ENCODE peak calls at places on chromosomes 5 and 9, in four cellular contexts. K is adrenal gland, C is H54, N is ovary. J is an unnamed sample.

GRCh38 chr9:34405719-34406118 is 29.0 kb upstream of the MYORG start:
- DNase-seq in K (no peak), N (no peak), C (peak; percentile 66), J (no peak)

GRCh38 chr5:63570752-63571151 is 391.5 kb downstream of the HTR1A start:
- DNase-seq in N (no peak), K (no peak), C (no peak), J (no peak)

GRCh38 chr5:42767491-42768105 is 11.0 kb downstream of the CCDC152 start:
- DNase-seq in K (no peak), C (no peak), N (no peak), J (no peak)

GRCh38 chr5:22938373-22938772 is 85.2 kb upstream of the CDH12 start:
- DNase-seq in N (no peak), C (no peak), K (no peak), J (no peak)

GRCh38 chr5:102483736-102484135 is 15.1 kb downstream of the SLCO6A1 start:
- DNase-seq in N (no peak), C (no peak), K (no peak), J (no peak)

GRCh38 chr9:117704597-117704996 is 394 bp downstream of the TLR4 start:
- DNase-seq in K (no peak), C (no peak), N (no peak), J (no peak)

GRCh38 chr9:101466863-101467262 is 31.3 kb upstream of the ALDOB start:
- DNase-seq in K (no peak), C (no peak), N (no peak), J (no peak)

GRCh38 chr5:30572279-30572678 is 621.2 kb upstream of the CDH6 start:
- DNase-seq in K (no peak), C (no peak), N (no peak), J (peak; percentile 13)

GRCh38 chr9:120043448-120043847 is 536.5 kb downstream of the CDK5RAP2 start:
- DNase-seq in C (no peak), N (no peak), K (no peak), J (no peak)

GRCh38 chr5:145118109-145118508 is 717.0 kb downstream of the PRELID2 start:
- DNase-seq in K (no peak), N (no peak), C (no peak), J (no peak)

GRCh38 chr9:98043921-98044320 is 12.6 kb upstream of the NANS start:
- DNase-seq in N (no peak), C (no peak), K (no peak), J (no peak)

GRCh38 chr9:124621371-124622328 is 114.5 kb upstream of the NR5A1 start:
- DNase-seq in N (no peak), C (no peak), K (no peak), J (no peak)

GRCh38 chr9:90641868-90642558 is 611 bp downstream of the DIRAS2 start:
- DNase-seq in K (no peak), N (no peak), C (no peak), J (no peak)

GRCh38 chr5:95718738-95719137 is 12.4 kb upstream of the RHOBTB3 start:
- DNase-seq in K (no peak), C (no peak), N (no peak), J (no peak)

GRCh38 chr5:59066367-59067163 is 483.7 kb downstream of the RAB3C start:
- DNase-seq in N (no peak), K (no peak), C (no peak), J (no peak)

GRCh38 chr5:171692106-171692505 is 93.5 kb upstream of the SMIM23 start:
- DNase-seq in C (no peak), K (no peak), N (no peak), J (no peak)

GRCh38 chr5:39423331-39423751 is 1.4 kb downstream of the DAB2 start:
- DNase-seq in C (no peak), K (peak; percentile 67), N (no peak), J (no peak)

GRCh38 chr9:26687421-26687820 is 205.2 kb downstream of the CAAP1 start:
- DNase-seq in C (no peak), N (no peak), K (no peak), J (no peak)

GRCh38 chr9:21252727-21253547 is 13.1 kb upstream of the IFNA14 start:
- DNase-seq in K (peak; percentile 12), C (peak; percentile 14), N (no peak), J (no peak)

GRCh38 chr9:127154390-127155191 is 32.2 kb upstream of the ANGPTL2 start:
- DNase-seq in K (peak; percentile 72), N (peak; percentile 56), C (no peak), J (peak; percentile 68)

GRCh38 chr5:3297852-3298251 is 297.8 kb upstream of the IRX1 start:
- DNase-seq in C (no peak), K (no peak), N (no peak), J (no peak)

GRCh38 chr5:109743770-109744212 is 54.1 kb downstream of the MAN2A1 start:
- DNase-seq in K (peak; percentile 54), C (peak; percentile 19), N (no peak), J (no peak)

GRCh38 chr5:1851290-1851934 is 31.3 kb downstream of the IRX4 start:
- DNase-seq in C (no peak), K (no peak), N (no peak), J (no peak)

GRCh38 chr9:15936316-15936869 is 383.6 kb downstream of the CCDC171 start:
- DNase-seq in C (no peak), N (no peak), K (no peak), J (no peak)

GRCh38 chr5:61578858-61579503 is 246.9 kb downstream of the ZSWIM6 start:
- DNase-seq in C (no peak), N (no peak), K (no peak), J (no peak)

GRCh38 chr5:5061836-5062235 is 78.3 kb upstream of the ADAMTS16 start:
- DNase-seq in N (no peak), K (no peak), C (no peak), J (no peak)

GRCh38 chr9:79302002-79302401 is 269.8 kb upstream of the TLE4 start:
- DNase-seq in K (no peak), N (no peak), C (no peak), J (no peak)

GRCh38 chr5:126948011-126948355 is 82.4 kb downstream of the MARCHF3 start:
- DNase-seq in C (no peak), K (no peak), N (no peak), J (no peak)

GRCh38 chr9:138021251-138022056 is 143.9 kb downstream of the CACNA1B start:
- DNase-seq in K (no peak), N (no peak), C (no peak), J (no peak)

GRCh38 chr5:38284378-38284777 is 26.0 kb downstream of the EGFLAM start:
- DNase-seq in K (no peak), N (no peak), C (no peak), J (no peak)

GRCh38 chr9:33123632-33124031 is 43.5 kb downstream of the B4GALT1 start:
- DNase-seq in K (no peak), N (no peak), C (no peak), J (no peak)

GRCh38 chr9:127873886-127874285 is 3.6 kb downstream of the AK1 start:
- DNase-seq in C (peak; percentile 93), N (peak; percentile 89), K (peak; percentile 87), J (peak; percentile 78)

GRCh38 chr9:93096131-93096802 is at the start of gene CARD19:
- DNase-seq in C (peak; percentile 27), N (no peak), K (peak; percentile 72), J (peak; percentile 64)

GRCh38 chr9:132595319-132595718 is 12.9 kb downstream of the BARHL1 start:
- DNase-seq in K (no peak), N (no peak), C (no peak), J (no peak)

GRCh38 chr5:145044970-145045369 is 790.2 kb downstream of the PRELID2 start:
- DNase-seq in K (no peak), N (no peak), C (no peak), J (no peak)

GRCh38 chr5:139772927-139773690 is 22.5 kb upstream of the PSD2 start:
- DNase-seq in C (no peak), N (no peak), K (no peak), J (no peak)

GRCh38 chr9:134039386-134040175 is 14.3 kb downstream of the BRD3OS start:
- DNase-seq in K (no peak), N (no peak), C (no peak), J (no peak)

DNA sequence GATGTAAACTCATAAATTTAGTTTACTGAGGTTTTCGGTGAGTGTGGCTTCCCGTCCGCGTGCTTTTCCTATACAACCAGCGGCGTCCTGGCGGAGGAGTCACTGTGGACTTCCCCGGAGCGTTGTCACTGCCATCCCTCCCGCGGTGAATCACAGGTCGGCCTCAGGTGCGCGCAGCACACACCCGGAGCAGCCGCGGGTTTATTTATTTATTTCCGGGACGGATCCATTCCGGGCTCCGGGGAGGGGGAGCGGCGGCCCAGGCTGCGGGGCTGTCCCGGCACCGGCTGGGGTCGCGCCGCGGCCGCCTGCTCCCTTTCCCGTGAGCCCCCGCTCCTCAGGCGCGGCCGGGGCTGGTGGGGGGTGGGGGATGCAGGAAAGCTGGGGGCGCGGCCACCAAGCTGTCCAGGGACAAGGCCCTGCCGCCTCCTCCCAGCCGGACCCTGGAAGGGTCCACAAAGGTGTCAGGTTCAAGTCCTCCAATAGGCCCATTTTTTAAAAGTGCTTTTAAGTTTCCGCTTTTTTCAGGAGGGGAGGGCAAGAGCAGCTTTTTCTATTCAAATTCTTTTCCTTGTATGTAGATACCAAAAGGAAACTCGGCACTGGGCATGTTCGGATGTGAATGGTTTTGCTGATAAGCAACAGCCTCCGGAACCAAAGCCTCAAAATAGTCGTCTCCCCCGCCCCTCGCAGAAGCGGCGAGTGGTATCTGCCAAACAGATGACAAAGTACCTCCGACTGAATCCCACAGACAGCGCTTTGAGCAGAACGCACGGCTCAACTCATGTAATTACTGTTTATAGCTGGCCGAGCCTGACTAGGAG is 192.5 kb downstream of the CD180 start:
- DNase-seq in N (peak; percentile 82), C (peak; percentile 37), K (peak; percentile 90), J (peak; percentile 84)
- TF ChIP-seq POLR2A in N (no peak), C (no peak), K (peak; percentile 31), J (peak; percentile 55)

GRCh38 chr5:177349362-177349647 is 2.2 kb downstream of the LMAN2 start:
- DNase-seq in N (no peak), C (no peak), K (no peak), J (no peak)

GRCh38 chr5:177349762-177350161 is 1.7 kb downstream of the LMAN2 start:
- DNase-seq in N (no peak), C (no peak), K (no peak), J (no peak)

GRCh38 chr5:177353093-177353492 is 1.6 kb upstream of the LMAN2 start:
- DNase-seq in C (no peak), K (no peak), N (no peak), J (no peak)

GRCh38 chr5:177350776-177351391 is 584 bp downstream of the LMAN2 start:
- DNase-seq in C (no peak), K (no peak), N (no peak), J (no peak)

GRCh38 chr5:177351392-177352329 is at the start of gene LMAN2:
- DNase-seq in N (peak; percentile 94), K (peak; percentile 95), C (peak; percentile 95), J (peak; percentile 95)
- TF ChIP-seq POLR2A in N (peak; percentile 47), K (peak; percentile 35), C (peak; percentile 52), J (peak; percentile 46)

GRCh38 chr9:80811003-80811402 is 878.3 kb downstream of the TLE1 start:
- DNase-seq in C (no peak), N (no peak), K (no peak), J (no peak)
- TF ChIP-seq POLR2A in C (no peak), N (no peak), K (no peak), J (no peak)

GRCh38 chr5:132751444-132751843 is 4.2 kb downstream of the CCNI2 start:
- DNase-seq in K (no peak), C (no peak), N (no peak), J (no peak)

GRCh38 chr5:132752581-132753125 is 5.4 kb downstream of the CCNI2 start:
- DNase-seq in K (no peak), C (no peak), N (no peak), J (no peak)

GRCh38 chr5:132751971-132752580 is 4.8 kb downstream of the CCNI2 start:
- DNase-seq in K (no peak), C (no peak), N (no peak), J (no peak)

GRCh38 chr5:132749506-132749905 is 2.3 kb downstream of the CCNI2 start:
- DNase-seq in C (no peak), K (no peak), N (no peak), J (no peak)

GRCh38 chr5:132750471-132751230 is 3.4 kb downstream of the CCNI2 start:
- DNase-seq in C (no peak), N (no peak), K (no peak), J (no peak)
- TF ChIP-seq POLR2A in C (no peak), N (no peak), K (no peak), J (no peak)

J was measured in uterus.